ENCODE peak calls at places on chromosomes 2 and 18, in four cellular contexts. R is HCT116, I is NCI-H748 treated with DMSO at 0.1 percent for 48 hours, W is Daoy. U is an unnamed sample.

GRCh38 chr2:109264595-109265328 is 135.8 kb downstream of the SH3RF3 start:
- DNase-seq in R (no peak), I (no peak), W (peak; percentile 70), U (no peak)

GRCh38 chr2:109558076-109558882 is 55.5 kb downstream of the SEPTIN10 start:
- DNase-seq in R (peak; percentile 68), I (no peak), W (peak; percentile 72), U (no peak)

GRCh38 chr2:130864830-130865229 is 28.1 kb downstream of the ARHGEF4 start:
- DNase-seq in R (peak; percentile 50), I (peak; percentile 11), W (peak; percentile 52), U (no peak)

GRCh38 chr2:128749206-128749605 is 430.5 kb upstream of the HS6ST1 start:
- DNase-seq in R (no peak), I (no peak), W (no peak), U (no peak)

GRCh38 chr2:235556086-235556485 is 62.2 kb downstream of the AGAP1 start:
- DNase-seq in R (no peak), I (no peak), W (no peak), U (no peak)

GRCh38 chr18:13374468-13375301 is 156.1 kb downstream of the LDLRAD4 start:
- DNase-seq in R (no peak), I (peak; percentile 48), W (no peak), U (no peak)

GRCh38 chr2:234334146-234334545 is 162.7 kb downstream of the ARL4C start:
- DNase-seq in R (no peak), I (no peak), W (peak; percentile 58), U (no peak)

GRCh38 chr18:10421859-10422258 is 32.6 kb upstream of the APCDD1 start:
- DNase-seq in R (no peak), I (no peak), W (no peak), U (no peak)

GRCh38 chr2:220064282-220065042 is 437.0 kb downstream of the SLC4A3 start:
- DNase-seq in R (no peak), I (no peak), W (no peak), U (no peak)

GRCh38 chr2:105769504-105769903 is 24.8 kb downstream of the NCK2 start:
- DNase-seq in R (no peak), I (no peak), W (no peak), U (no peak)

GRCh38 chr2:28219736-28220364 is 172.8 kb upstream of the FOSL2 start:
- DNase-seq in R (no peak), I (no peak), W (no peak), U (no peak)

GRCh38 chr2:13696601-13697000 is 935.9 kb upstream of the LRATD1 start:
- DNase-seq in R (no peak), I (no peak), W (no peak), U (no peak)

GRCh38 chr2:226813148-226813701 is 13.6 kb upstream of the IRS1 start:
- DNase-seq in R (no peak), I (no peak), W (no peak), U (no peak)